ENCODE peak calls at places on chromosomes 4 and X, in five cellular contexts. D is GM12865, V is upper lobe of right lung, G is fibroblast of pulmonary artery, R is endothelial cell of umbilical vein. Z is an unnamed sample.

GRCh38 chrX:96763608-96764007 is 79.0 kb downstream of the DIAPH2 start:
- DNase-seq in R (no peak), G (no peak), D (no peak), V (no peak), Z (no peak)

GRCh38 chrX:149877636-149878035 is 3.3 kb upstream of the MAGEA8 start:
- DNase-seq in D (no peak), G (peak; percentile 0), V (no peak), R (no peak), Z (no peak)

GRCh38 chr4:680931-681645 is 6.7 kb downstream of the MYL5 start:
- DNase-seq in G (peak; percentile 35), R (no peak), V (peak; percentile 87), D (peak; percentile 75), Z (peak; percentile 81)

GRCh38 chr4:105455998-105456397 is 17.9 kb downstream of the PPA2 start:
- DNase-seq in V (no peak), G (no peak), R (no peak), D (no peak), Z (no peak)

GRCh38 chrX:98057176-98057575 is 1173.5 kb downstream of the RPA4 start:
- DNase-seq in D (no peak), G (no peak), V (no peak), R (no peak), Z (no peak)

GRCh38 chrX:1500701-1501624 is 36.0 kb downstream of the P2RY8 start:
- DNase-seq in V (peak; percentile 48), R (no peak), D (peak; percentile 89), G (no peak), Z (peak; percentile 59)

GRCh38 chrX:124242160-124242559 is 90.3 kb upstream of the TEX13D start:
- DNase-seq in R (no peak), D (no peak), V (no peak), G (no peak), Z (no peak)

GRCh38 chrX:70769659-70770232 is 138.8 kb downstream of the TEX11 start:
- DNase-seq in R (peak; percentile 3), D (no peak), V (no peak), G (peak; percentile 14), Z (peak; percentile 10)

GRCh38 chr4:6198278-6198677 is 2.1 kb downstream of the JAKMIP1 start:
- DNase-seq in R (no peak), V (no peak), G (no peak), D (no peak), Z (no peak)

GRCh38 chr4:143286733-143287570 is 49.7 kb upstream of the GAB1 start:
- DNase-seq in G (peak; percentile 56), V (no peak), D (no peak), R (no peak), Z (no peak)

GRCh38 chrX:53374923-53375322 is 47.5 kb downstream of the SMC1A start:
- DNase-seq in V (no peak), D (peak; percentile 5), R (no peak), G (no peak), Z (no peak)

GRCh38 chr4:66577922-66578321 is 907.6 kb upstream of the EPHA5 start:
- DNase-seq in G (no peak), R (no peak), V (no peak), D (no peak), Z (no peak)

GRCh38 chr4:42306221-42307109 is 90.8 kb upstream of the SHISA3 start:
- DNase-seq in G (peak; percentile 19), V (no peak), D (no peak), R (no peak), Z (no peak)

GRCh38 chrX:31423575-31424284 is 351.9 kb upstream of the FTHL17 start:
- DNase-seq in R (peak; percentile 44), D (peak; percentile 27), V (no peak), G (peak; percentile 77), Z (peak; percentile 13)

GRCh38 chr4:98166025-98166730 is 22.9 kb upstream of the STPG2 start:
- DNase-seq in R (no peak), G (peak; percentile 8), V (no peak), D (no peak), Z (no peak)

GRCh38 chr4:36209941-36210663 is 34.2 kb downstream of the ARAP2 start:
- DNase-seq in R (no peak), G (no peak), V (no peak), D (no peak), Z (no peak)

GRCh38 chr4:152983221-152983620 is 47.1 kb downstream of the FHDC1 start:
- DNase-seq in G (no peak), V (no peak), R (no peak), D (no peak), Z (no peak)

GRCh38 chr4:53813991-53814390 is 222.7 kb upstream of the LNX1 start:
- DNase-seq in G (no peak), D (no peak), V (no peak), R (no peak), Z (no peak)

GRCh38 chr4:140031706-140032105 is 122.3 kb downstream of the MAML3 start:
- DNase-seq in G (no peak), R (no peak), V (no peak), D (no peak), Z (no peak)

GRCh38 chr4:83114576-83114975 is at the start of gene PLAC8:
- DNase-seq in V (no peak), R (no peak), D (peak; percentile 87), G (no peak), Z (peak; percentile 34)

DNA sequence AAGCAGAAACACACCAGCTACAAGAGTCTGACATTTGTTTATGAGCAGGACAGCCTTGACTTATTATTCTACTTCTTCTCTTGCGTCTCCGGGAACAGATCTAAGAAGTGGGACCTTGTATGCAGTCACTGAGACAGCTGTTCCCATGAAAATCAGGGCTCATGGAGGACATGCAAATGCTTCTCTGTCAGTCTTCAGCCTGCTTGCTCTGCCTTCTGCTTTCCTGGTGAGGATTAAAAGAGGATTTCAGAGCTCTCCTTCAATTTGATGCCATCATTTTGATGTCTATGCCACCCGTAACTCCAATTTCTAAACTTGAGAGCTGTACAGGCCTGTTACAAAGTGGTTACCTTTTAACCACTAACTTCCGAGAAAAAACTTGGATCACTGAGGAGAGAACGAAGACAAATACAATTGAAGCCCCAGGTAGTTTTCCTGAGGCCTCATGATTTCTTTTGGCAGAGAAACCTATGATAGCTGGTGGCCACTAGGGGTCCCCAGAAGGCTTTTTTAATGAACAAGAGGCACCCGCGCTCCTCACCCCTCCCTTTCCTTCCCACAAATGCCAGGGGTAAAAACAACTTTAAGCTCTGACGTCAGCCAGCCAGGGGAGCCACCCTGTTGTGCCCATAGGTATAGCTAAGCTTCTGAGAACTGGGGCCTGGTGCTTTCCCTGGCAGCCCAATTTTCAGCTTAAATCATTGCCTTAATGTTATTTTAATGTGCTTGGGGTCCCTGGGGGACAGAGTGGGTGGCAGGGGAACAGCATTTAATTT is 97.0 kb downstream of the DDIT4L start:
- DNase-seq in D (peak; percentile 83), V (peak; percentile 84), R (peak; percentile 89), G (peak; percentile 96), Z (peak; percentile 48)
- TF ChIP-seq CTCF in D (peak; percentile 78), V (peak; percentile 86), R (peak; percentile 85), G (peak; percentile 76), Z (peak; percentile 74)

GRCh38 chrX:153494541-153495361 is at the start of gene BGN:
- DNase-seq in G (peak; percentile 70), D (no peak), R (peak; percentile 81), V (no peak), Z (no peak)
- TF ChIP-seq CTCF in G (peak; percentile 43), D (no peak), R (peak; percentile 30), V (peak; percentile 28), Z (no peak)

DNA sequence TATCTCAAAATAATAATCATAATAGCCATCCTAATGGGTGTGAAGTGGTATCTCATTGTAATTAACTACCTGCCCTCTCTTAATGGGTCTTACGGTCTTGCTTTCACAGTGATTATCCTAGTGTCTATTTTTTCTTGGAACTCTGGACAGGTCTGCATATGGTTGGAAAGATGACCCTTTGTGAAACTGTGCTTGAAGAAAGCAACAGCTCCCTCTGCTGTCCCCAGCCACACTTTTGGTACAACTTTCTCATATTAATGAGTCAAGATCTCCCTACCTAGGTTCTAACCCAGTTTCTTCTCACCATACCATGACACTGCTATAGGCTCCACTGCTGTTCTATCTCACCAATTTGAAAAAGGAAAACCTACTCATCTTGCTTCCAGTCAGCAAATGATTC is 2.4 kb downstream of the TFDP3 start:
- DNase-seq in R (no peak), G (no peak), V (no peak), D (no peak), Z (no peak)
- TF ChIP-seq CTCF in R (no peak), G (no peak), V (peak; percentile 23), D (peak; percentile 9), Z (no peak)

GRCh38 chrX:38985375-38985774 is 184.1 kb downstream of the MID1IP1 start:
- DNase-seq in R (peak; percentile 1), G (peak; percentile 33), V (no peak), D (peak; percentile 41), Z (peak; percentile 40)
- TF ChIP-seq CTCF in R (no peak), G (peak; percentile 16), V (peak; percentile 26), D (no peak), Z (no peak)

DNA sequence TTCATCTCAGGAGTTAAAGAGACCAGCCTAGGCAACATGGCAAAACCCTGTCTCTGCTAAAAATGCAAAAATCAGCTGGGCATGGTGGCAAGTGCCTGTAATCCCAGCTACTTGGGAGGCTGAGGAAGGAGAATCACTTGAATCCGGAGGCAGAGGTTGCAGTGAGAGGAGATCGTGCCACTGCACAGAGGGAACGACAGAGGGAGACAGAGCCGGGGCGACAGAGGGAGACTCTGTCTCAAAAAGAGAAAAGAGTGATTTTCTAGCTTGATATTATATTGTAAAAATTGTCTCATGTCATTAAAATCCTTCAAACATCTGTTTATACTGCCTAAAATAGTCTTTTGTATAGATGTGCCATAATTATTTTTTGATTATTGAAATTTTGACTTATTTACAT is 225.4 kb upstream of the AGA start:
- DNase-seq in R (no peak), G (no peak), V (no peak), D (no peak), Z (no peak)
- TF ChIP-seq CTCF in R (no peak), G (no peak), V (no peak), D (peak; percentile 21), Z (no peak)

GRCh38 chr4:26323807-26324206 is 3.0 kb downstream of the RBPJ start:
- DNase-seq in G (peak; percentile 74), R (peak; percentile 73), D (no peak), V (no peak), Z (no peak)
- TF ChIP-seq CTCF in G (peak; percentile 29), R (peak; percentile 5), D (no peak), V (peak; percentile 10), Z (no peak)

GRCh38 chrX:24495700-24496099 is 30.6 kb downstream of the PDK3 start:
- DNase-seq in V (no peak), D (no peak), R (no peak), G (no peak), Z (no peak)
- TF ChIP-seq CTCF in V (no peak), D (no peak), R (no peak), G (no peak), Z (no peak)

GRCh38 chr4:184506527-184507121 is 32.3 kb upstream of the IRF2 start:
- DNase-seq in D (peak; percentile 89), R (no peak), G (no peak), V (no peak), Z (peak; percentile 73)
- TF ChIP-seq CTCF in D (peak; percentile 56), R (no peak), G (peak; percentile 12), V (peak; percentile 15), Z (no peak)

GRCh38 chr4:184400375-184400870 is 73.9 kb downstream of the IRF2 start:
- DNase-seq in D (no peak), G (peak; percentile 97), R (peak; percentile 90), V (no peak), Z (no peak)
- TF ChIP-seq CTCF in D (no peak), G (peak; percentile 47), R (no peak), V (no peak), Z (no peak)

GRCh38 chrX:85851418-85851817 is 195.9 kb downstream of the CHM start:
- DNase-seq in G (peak; percentile 8), D (peak; percentile 27), R (peak; percentile 1), V (peak; percentile 51), Z (no peak)
- TF ChIP-seq CTCF in G (peak; percentile 40), D (peak; percentile 41), R (no peak), V (peak; percentile 33), Z (peak; percentile 27)

Z was measured in GM10248.